ENCODE peak calls at places on chromosomes 6 and 20, in seven cellular contexts. F is PC-3, J is endothelial cell of umbilical vein, Z is fibroblast of lung, C is astrocyte, Y is SK-N-SH, V is GM23248. U is an unnamed sample.
A peak's percentile ranks its signal among the peaks of the same experiment; 100 is the strongest.

GRCh38 chr6:132715204-132715603 is 1.3 kb upstream of the VNN1 start:
- DNase-seq in F (peak; percentile 72), Z (peak; percentile 48), J (peak; percentile 32), V (peak; percentile 87), C (peak; percentile 37), Y (peak; percentile 17), U (no peak)

GRCh38 chr6:2563635-2564034 is 187.1 kb downstream of the MYLK4 start:
- DNase-seq in Y (no peak), C (peak; percentile 18), Z (peak; percentile 31), J (no peak), V (no peak), F (peak; percentile 64), U (no peak)

GRCh38 chr20:58513580-58514285 is 1.5 kb downstream of the APCDD1L start:
- DNase-seq in V (no peak), C (no peak), Y (no peak), F (no peak), Z (no peak), J (no peak), U (no peak)

GRCh38 chr6:147508073-147508870 is at the start of gene SAMD5:
- DNase-seq in Z (peak; percentile 75), F (peak; percentile 75), C (peak; percentile 61), Y (peak; percentile 53), J (peak; percentile 82), V (peak; percentile 61), U (no peak)

GRCh38 chr20:19440660-19441527 is 228.5 kb downstream of the SLC24A3 start:
- DNase-seq in Y (no peak), J (no peak), F (no peak), C (no peak), V (no peak), Z (no peak), U (no peak)

GRCh38 chr6:20846602-20847028 is 312.4 kb downstream of the CDKAL1 start:
- DNase-seq in C (peak; percentile 54), Z (peak; percentile 62), F (peak; percentile 7), Y (no peak), V (no peak), J (peak; percentile 39), U (no peak)

GRCh38 chr20:22341508-22341907 is 242.9 kb downstream of the FOXA2 start:
- DNase-seq in C (no peak), J (no peak), F (peak; percentile 91), V (no peak), Y (no peak), Z (peak; percentile 4), U (no peak)

GRCh38 chr6:43924222-43924702 is 154.3 kb downstream of the VEGFA start:
- DNase-seq in Z (peak; percentile 40), Y (peak; percentile 47), C (peak; percentile 26), J (no peak), V (peak; percentile 69), F (no peak), U (no peak)

GRCh38 chr20:62822788-62823651 is 6.2 kb downstream of the COL9A3 start:
- DNase-seq in C (no peak), F (peak; percentile 88), J (no peak), V (peak; percentile 34), Y (peak; percentile 89), Z (no peak), U (peak; percentile 96)

GRCh38 chr20:15922556-15922955 is 650.7 kb downstream of the KIF16B start:
- DNase-seq in J (no peak), C (no peak), Z (no peak), F (no peak), V (no peak), Y (no peak), U (peak; percentile 83)

GRCh38 chr6:4776967-4777925 is 1.0 kb downstream of the CDYL start:
- DNase-seq in Y (no peak), F (peak; percentile 54), J (peak; percentile 48), V (peak; percentile 77), C (peak; percentile 27), Z (peak; percentile 47), U (peak; percentile 69)

GRCh38 chr6:170046786-170047626 is 243.9 kb downstream of the DLL1 start:
- DNase-seq in C (no peak), J (no peak), F (no peak), V (peak; percentile 61), Y (no peak), Z (no peak), U (no peak)

GRCh38 chr20:2542361-2542760 is 6.0 kb downstream of the TMC2 start:
- DNase-seq in Z (no peak), V (no peak), F (no peak), C (no peak), J (no peak), Y (no peak), U (no peak)

GRCh38 chr20:24872291-24873014 is 76.6 kb upstream of the CST7 start:
- DNase-seq in F (no peak), Z (no peak), C (no peak), V (no peak), J (no peak), Y (peak; percentile 76), U (peak; percentile 82)

GRCh38 chr20:24873015-24873620 is 76.0 kb upstream of the CST7 start:
- DNase-seq in V (no peak), Z (no peak), C (no peak), J (no peak), Y (peak; percentile 32), F (no peak), U (no peak)

GRCh38 chr20:24871429-24872213 is 77.4 kb upstream of the CST7 start:
- DNase-seq in F (no peak), V (no peak), C (no peak), Z (no peak), Y (no peak), J (no peak), U (no peak)

GRCh38 chr20:24877652-24878051 is 71.4 kb upstream of the CST7 start:
- DNase-seq in F (no peak), C (no peak), V (no peak), Z (no peak), J (no peak), Y (no peak), U (no peak)

GRCh38 chr20:24875078-24875477 is 74.0 kb upstream of the CST7 start:
- DNase-seq in J (no peak), F (no peak), Y (no peak), Z (no peak), C (no peak), V (no peak), U (no peak)
- H2AFZ ChIP-seq in J (no peak overlapping the region), F (no peak overlapping the region), Y (no peak overlapping the region), Z (no peak overlapping the region), C (no peak overlapping the region), V (no peak overlapping the region), U (no peak overlapping the region)

GRCh38 chr6:157586088-157586414 is 205.1 kb downstream of the ZDHHC14 start:
- DNase-seq in C (no peak), Y (no peak), J (no peak), F (no peak), V (no peak), Z (no peak), U (no peak)
- H2AFZ ChIP-seq in C (no peak overlapping the region), Y (no peak overlapping the region), J (no peak overlapping the region), F (no peak overlapping the region), V (no peak overlapping the region), Z (no peak overlapping the region), U (no peak overlapping the region)

GRCh38 chr20:52746768-52747167 is 225.4 kb upstream of the TSHZ2 start:
- DNase-seq in V (peak; percentile 24), F (no peak), Y (peak; percentile 59), C (no peak), Z (no peak), J (no peak), U (no peak)

GRCh38 chr20:52749020-52749419 is 223.1 kb upstream of the TSHZ2 start:
- DNase-seq in F (no peak), J (no peak), Y (peak; percentile 22), C (no peak), V (peak; percentile 17), Z (no peak), U (no peak)

GRCh38 chr20:52746190-52746589 is 226.0 kb upstream of the TSHZ2 start:
- DNase-seq in F (no peak), Y (no peak), Z (no peak), V (no peak), J (no peak), C (no peak), U (no peak)

GRCh38 chr20:52748235-52748950 is 223.8 kb upstream of the TSHZ2 start:
- DNase-seq in J (no peak), Y (peak; percentile 7), F (no peak), Z (no peak), C (no peak), V (peak; percentile 23), U (no peak)

GRCh38 chr20:52747736-52748135 is 224.4 kb upstream of the TSHZ2 start:
- DNase-seq in V (peak; percentile 53), F (peak; percentile 21), Z (peak; percentile 10), J (no peak), C (peak; percentile 3), Y (peak; percentile 30), U (no peak)
- H2AFZ ChIP-seq in V (peak overlapping the region; percentile 39), F (no peak overlapping the region), Z (no peak overlapping the region), J (no peak overlapping the region), C (no peak overlapping the region), Y (no peak overlapping the region), U (no peak overlapping the region)

DNA sequence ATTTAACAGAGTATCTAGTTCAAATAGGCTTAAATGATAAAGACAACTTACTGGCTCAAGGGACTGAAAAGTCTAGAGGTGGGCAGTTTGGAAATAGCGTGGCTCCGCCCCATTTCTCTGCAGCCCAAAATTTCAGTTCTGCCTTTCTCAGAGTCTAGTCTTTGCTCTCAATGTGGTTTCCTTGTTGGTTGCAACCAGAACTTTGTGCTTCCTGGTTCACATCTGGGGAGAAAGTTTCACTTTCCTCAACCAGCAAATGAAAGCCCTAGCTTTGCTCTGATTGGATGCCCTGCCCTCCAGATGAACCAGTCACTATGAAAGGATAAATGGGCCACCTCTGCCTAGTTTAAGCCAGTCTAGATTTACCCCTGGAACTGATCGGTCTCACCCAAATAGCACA is 14.9 kb downstream of the SYCP2L start:
- DNase-seq in Z (no peak), J (no peak), V (no peak), C (no peak), F (no peak), Y (no peak), U (peak; percentile 79)
- H2AFZ ChIP-seq in Z (no peak overlapping the region), J (no peak overlapping the region), V (no peak overlapping the region), C (no peak overlapping the region), F (peak overlapping the region; percentile 11), Y (peak overlapping the region; percentile 35), U (peak overlapping the region; percentile 84)

GRCh38 chr20:1469925-1470571 is 3.4 kb upstream of the NSFL1C start:
- DNase-seq in V (peak; percentile 97), J (peak; percentile 97), Z (peak; percentile 99), Y (peak; percentile 63), C (peak; percentile 99), F (peak; percentile 100), U (peak; percentile 72)
- H2AFZ ChIP-seq in V (peak overlapping the region; percentile 53), J (no peak overlapping the region), Z (no peak overlapping the region), Y (peak overlapping the region; percentile 77), C (peak overlapping the region; percentile 53), F (no peak overlapping the region), U (no peak overlapping the region)